ENCODE peak calls at places on chromosomes 4 and X, in four cellular contexts. Q is HepG2, M is neural progenitor cell, B is fibroblast of lung. C is an unnamed sample.

GRCh38 chr4:187995322-187996207 is at the start of gene ZFP42:
- DNase-seq in B (peak), Q (no peak), M (peak), C (peak)

GRCh38 chr4:62709618-62710252 is 1509.6 kb downstream of the ADGRL3 start:
- DNase-seq in Q (peak), M (peak), B (peak), C (peak)

GRCh38 chr4:41622816-41623215 is 84.9 kb downstream of the LIMCH1 start:
- DNase-seq in Q (no peak), B (no peak), M (no peak), C (no peak)

GRCh38 chr4:100069207-100069606 is 119.1 kb upstream of the H2AZ1 start:
- DNase-seq in B (no peak), M (no peak), Q (no peak), C (no peak)

GRCh38 chrX:78643874-78644273 is 15.3 kb downstream of the RTL3 start:
- DNase-seq in M (no peak), B (no peak), Q (no peak), C (no peak)

GRCh38 chr4:87120411-87121162 is 99.8 kb downstream of the KLHL8 start:
- DNase-seq in B (peak), Q (peak), M (no peak), C (peak)

GRCh38 chr4:105343523-105343931 is 130.3 kb downstream of the PPA2 start:
- DNase-seq in Q (no peak), B (peak), M (no peak), C (peak)

GRCh38 chrX:78104447-78105176 is 564 bp downstream of the PGK1 start:
- DNase-seq in B (peak), Q (peak), M (peak), C (peak)

GRCh38 chr4:105092356-105092755 is 54.3 kb upstream of the TET2 start:
- DNase-seq in Q (no peak), B (peak), M (no peak), C (peak)

GRCh38 chr4:137238456-137238855 is 293.8 kb downstream of the PCDH18 start:
- DNase-seq in Q (no peak), M (no peak), B (no peak), C (no peak)

GRCh38 chrX:39145859-39146258 is 344.6 kb downstream of the MID1IP1 start:
- DNase-seq in Q (no peak), B (no peak), M (no peak), C (no peak)

GRCh38 chr4:80125252-80126177 is 52.5 kb upstream of the ANTXR2 start:
- DNase-seq in B (peak), M (no peak), Q (no peak), C (no peak)

GRCh38 chr4:14315129-14315528 is 687.2 kb upstream of the CPEB2 start:
- DNase-seq in M (no peak), Q (no peak), B (no peak), C (no peak)

GRCh38 chr4:8205749-8206611 is 6.9 kb downstream of the SH3TC1 start:
- DNase-seq in B (no peak), M (no peak), Q (no peak), C (no peak)

GRCh38 chr4:81919238-81919637 is 447.5 kb upstream of the RASGEF1B start:
- DNase-seq in B (no peak), Q (peak), M (peak), C (peak)

GRCh38 chr4:37835806-37836205 is 9.3 kb downstream of the PGM2 start:
- DNase-seq in Q (no peak), B (no peak), M (no peak), C (no peak)

GRCh38 chrX:302975-303374 is 15.6 kb downstream of the GTPBP6 start:
- DNase-seq in M (no peak), B (no peak), Q (no peak), C (no peak)

GRCh38 chr4:159105063-159105414 is 2.2 kb downstream of the RAPGEF2 start:
- DNase-seq in M (peak), Q (no peak), B (peak), C (peak)

GRCh38 chr4:85772470-85772869 is 297.5 kb downstream of the ARHGAP24 start:
- DNase-seq in B (no peak), Q (no peak), M (no peak), C (no peak)

GRCh38 chr4:85774489-85774888 is 299.5 kb downstream of the ARHGAP24 start:
- DNase-seq in M (no peak), Q (no peak), B (no peak), C (no peak)

GRCh38 chr4:85776091-85776490 is 301.1 kb downstream of the ARHGAP24 start:
- DNase-seq in M (no peak), B (no peak), Q (no peak), C (no peak)

GRCh38 chr4:85773372-85773771 is 298.4 kb downstream of the ARHGAP24 start:
- DNase-seq in Q (no peak), M (no peak), B (no peak), C (no peak)

GRCh38 chr4:85774000-85774399 is 299.1 kb downstream of the ARHGAP24 start:
- DNase-seq in B (no peak), Q (no peak), M (no peak), C (no peak)
- H2AFZ ChIP-seq in B (no peak), Q (no peak), M (peak), C (no peak)

GRCh38 chr4:3768842-3769641 is 2.9 kb downstream of the ADRA2C start:
- DNase-seq in M (no peak), B (no peak), Q (peak), C (no peak)

GRCh38 chr4:3769642-3770184 is 3.5 kb downstream of the ADRA2C start:
- DNase-seq in Q (no peak), B (no peak), M (no peak), C (no peak)

GRCh38 chr4:3766207-3766790 is at the start of gene ADRA2C:
- DNase-seq in M (peak), B (no peak), Q (peak), C (peak)

GRCh38 chr4:3766791-3767561 is 791 bp downstream of the ADRA2C start:
- DNase-seq in B (no peak), Q (no peak), M (peak), C (peak)

DNA sequence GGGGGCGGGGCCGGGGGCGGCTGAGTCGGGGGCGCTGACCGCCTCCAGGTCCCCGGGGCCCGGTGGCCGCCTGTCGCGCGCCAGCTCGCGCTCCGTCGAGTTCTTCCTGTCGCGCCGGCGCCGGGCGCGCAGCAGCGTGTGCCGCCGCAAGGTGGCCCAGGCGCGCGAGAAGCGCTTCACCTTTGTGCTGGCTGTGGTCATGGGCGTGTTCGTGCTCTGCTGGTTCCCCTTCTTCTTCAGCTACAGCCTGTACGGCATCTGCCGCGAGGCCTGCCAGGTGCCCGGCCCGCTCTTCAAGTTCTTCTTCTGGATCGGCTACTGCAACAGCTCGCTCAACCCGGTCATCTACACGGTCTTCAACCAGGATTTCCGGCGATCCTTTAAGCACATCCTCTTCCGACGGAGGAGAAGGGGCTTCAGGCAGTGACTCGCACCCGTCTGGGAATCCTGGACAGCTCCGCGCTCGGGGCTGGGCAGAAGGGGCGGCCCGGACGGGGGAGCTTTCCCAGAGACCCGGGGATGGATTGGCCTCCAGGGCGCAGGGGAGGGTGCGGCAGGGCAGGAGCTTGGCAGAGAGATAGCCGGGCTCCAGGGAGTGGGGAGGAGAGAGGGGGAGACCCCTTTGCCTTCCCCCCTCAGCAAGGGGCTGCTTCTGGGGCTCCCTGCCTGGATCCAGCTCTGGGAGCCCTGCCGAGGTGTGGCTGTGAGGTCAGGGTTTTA is 1.5 kb downstream of the ADRA2C start:
- DNase-seq in Q (no peak), M (peak), B (no peak), C (peak)
- TF ChIP-seq EZH2 in Q (no peak), M (no peak), B (no peak), C (peak)

DNA sequence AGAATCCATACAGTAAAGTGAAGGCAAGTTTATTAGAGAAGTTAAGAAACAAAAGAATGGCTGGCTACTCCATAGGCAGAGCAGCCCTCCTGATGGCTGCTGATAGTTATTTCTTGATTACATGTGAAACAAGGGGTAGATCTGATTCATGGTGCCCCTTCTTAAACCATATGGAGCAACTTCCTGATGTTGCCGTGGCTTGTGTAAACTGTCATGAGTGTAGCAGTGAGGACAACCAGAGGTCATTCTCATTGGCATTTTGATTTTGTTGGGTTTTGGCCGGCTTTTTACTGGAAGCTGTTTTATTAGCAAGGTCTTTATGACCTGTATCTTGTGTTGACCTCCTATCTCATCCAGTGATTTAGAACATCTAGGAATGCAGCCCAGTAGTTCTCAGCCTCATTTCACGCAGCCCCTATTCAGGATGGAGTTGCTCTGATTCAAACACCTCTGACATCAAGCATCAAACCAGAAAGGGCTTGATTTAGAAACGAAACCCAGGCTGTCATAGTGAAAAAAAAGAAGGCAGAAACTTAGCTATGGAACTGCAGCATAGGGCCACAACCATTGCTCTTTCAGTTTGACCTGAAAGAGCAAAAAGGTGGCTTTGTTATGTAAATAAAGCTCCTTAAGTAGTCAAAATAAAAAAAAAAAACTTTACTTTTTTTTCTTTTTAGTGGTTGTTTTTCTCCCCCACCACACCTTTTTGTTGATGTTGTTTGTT is 37.8 kb downstream of the SPCS3 start:
- DNase-seq in Q (no peak), B (peak), M (no peak), C (no peak)
- H2AFZ ChIP-seq in Q (no peak), B (no peak), M (no peak), C (no peak)

GRCh38 chr4:113823291-113823659 is 61.7 kb upstream of the CAMK2D start:
- DNase-seq in Q (no peak), B (no peak), M (no peak), C (no peak)
- TF ChIP-seq EZH2 in Q (no peak), B (no peak), M (no peak), C (no peak)

DNA sequence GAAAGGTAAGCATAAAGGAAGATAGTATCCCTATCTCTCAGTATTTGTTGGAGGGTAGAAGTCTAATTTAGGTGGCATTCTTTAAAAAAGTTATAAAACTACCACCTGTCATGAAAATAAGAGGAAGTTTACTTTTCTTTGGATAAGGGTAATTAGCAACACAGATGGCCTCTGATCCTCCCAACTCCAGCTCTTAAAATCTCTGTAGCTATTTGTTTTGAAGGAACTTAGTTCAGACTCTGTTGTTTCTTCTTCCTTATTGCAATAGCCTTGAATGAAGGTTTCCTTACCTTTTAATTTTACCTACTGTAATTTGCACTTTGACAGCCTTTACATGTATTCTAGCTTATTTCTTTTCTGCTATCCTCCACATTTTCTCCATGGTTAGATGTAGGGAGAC is 1261.3 kb downstream of the RAPGEF2 start:
- DNase-seq in B (no peak), Q (no peak), M (no peak), C (no peak)
- H2AFZ ChIP-seq in B (no peak), Q (no peak), M (no peak), C (no peak)

GRCh38 chr4:153432971-153433752 is 33.0 kb upstream of the TMEM131L start:
- DNase-seq in M (peak), B (peak), Q (peak), C (peak)
- TF ChIP-seq EZH2 in M (no peak), B (no peak), Q (no peak), C (no peak)